ENCODE peak calls at places on chromosome 16, in ten cellular contexts. L is activated effector memory CD4-positive, alpha-beta T cell treated with Interleukin-2 at 50 U/mL for 16 hours; C is DMS 273 treated with DMSO at 0.1 percent for 48 hours; M is glutamatergic neuron; N is activated naive CD4-positive, alpha-beta T cell; V is stomach; F is activated T-helper 1 cell treated with anti-CD3 and anti-CD28 coated beads, Interleukin-12 subunit alpha, Interleukin-12 subunit beta, Interleukin-2, Interleukin-4 antibody, amounts not matched to agents 30 ng/mL and 10 ng/mL and 1 ng/mL, durations not matched to agents 14 hours and 24 hours and 36 hours; P is EL; T is stimulated activated CD8-positive, alpha-beta memory T cell treated with anti-CD3 and anti-CD28 coated beads, Interleukin-15, amount 100 ng/mL, for 24 hours; B is central memory CD8-positive, alpha-beta T cell. E is an unnamed sample.

GRCh38 chr16:86929149-86929871 is 351.0 kb downstream of the FOXL1 start:
- DNase-seq in L (no peak), C (no peak), M (no peak), N (no peak), V (no peak), F (no peak), P (no peak), T (no peak), B (no peak), E (no peak)

GRCh38 chr16:4111748-4112696 is 4.2 kb downstream of the ADCY9 start:
- DNase-seq in L (no peak), C (no peak), M (no peak), N (no peak), V (no peak), F (no peak), P (peak), T (no peak), B (no peak), E (no peak)

GRCh38 chr16:86384980-86385379 is 125.3 kb upstream of the FOXF1 start:
- DNase-seq in L (no peak), C (no peak), M (no peak), N (no peak), V (no peak), F (no peak), P (no peak), T (no peak), B (no peak), E (no peak)

GRCh38 chr16:72978212-72978611 is 69.7 kb downstream of the ZFHX3 start:
- DNase-seq in L (no peak), C (no peak), M (no peak), N (no peak), V (no peak), F (no peak), P (no peak), T (no peak), B (no peak), E (no peak)

GRCh38 chr16:17304814-17305169 is 166.0 kb downstream of the XYLT1 start:
- DNase-seq in L (no peak), C (no peak), M (no peak), N (no peak), V (no peak), F (no peak), P (no peak), T (no peak), B (no peak), E (no peak)

GRCh38 chr16:2507679-2508064 is 6.1 kb upstream of the ATP6V0C start:
- DNase-seq in L (no peak), C (no peak), M (no peak), N (no peak), V (peak), F (no peak), P (no peak), T (no peak), B (no peak), E (no peak)

GRCh38 chr16:80700558-80700957 is 103.8 kb downstream of the CDYL2 start:
- DNase-seq in L (no peak), C (no peak), M (no peak), N (no peak), V (no peak), F (no peak), P (no peak), T (no peak), B (no peak), E (no peak)

GRCh38 chr16:69830534-69831211 is 68.5 kb downstream of the WWP2 start:
- DNase-seq in L (no peak), C (no peak), M (no peak), N (no peak), V (peak), F (no peak), P (no peak), T (no peak), B (no peak), E (no peak)

GRCh38 chr16:84362410-84362809 is 5.9 kb upstream of the ATP2C2 start:
- DNase-seq in L (no peak), C (no peak), M (no peak), N (no peak), V (no peak), F (no peak), P (no peak), T (no peak), B (no peak), E (no peak)

GRCh38 chr16:78133919-78134318 is 34.5 kb downstream of the WWOX start:
- DNase-seq in L (no peak), C (no peak), M (no peak), N (no peak), V (no peak), F (no peak), P (no peak), T (no peak), B (no peak), E (no peak)

GRCh38 chr16:48330847-48331204 is 54.4 kb downstream of the SIAH1 start:
- DNase-seq in L (no peak), C (no peak), M (no peak), N (no peak), V (no peak), F (no peak), P (no peak), T (no peak), B (no peak), E (no peak)

GRCh38 chr16:86563489-86564345 is 2.9 kb upstream of the FOXC2 start:
- DNase-seq in L (peak), C (peak), M (peak), N (peak), V (peak), F (peak), P (peak), T (peak), B (peak), E (peak)

GRCh38 chr16:4915226-4915761 is 21.7 kb downstream of the PPL start:
- DNase-seq in L (no peak), C (no peak), M (no peak), N (no peak), V (no peak), F (no peak), P (peak), T (no peak), B (no peak), E (no peak)